ENCODE peak calls at places on chromosomes 11 and 22, in five cellular contexts. B, R, W, U and P are unnamed samples.
A peak's percentile ranks its signal among the peaks of the same experiment; 100 is the strongest.

GRCh38 chr11:85348945-85349344 is 278.2 kb downstream of the DLG2 start:
- DNase-seq in B (no peak), R (no peak), W (no peak), U (no peak), P (no peak)

GRCh38 chr11:114880458-114880857 is 202.1 kb downstream of the NXPE2 start:
- DNase-seq in B (no peak), R (no peak), W (no peak), U (no peak), P (no peak)

GRCh38 chr11:74749127-74749964 is 697 bp downstream of the RNF169 start:
- DNase-seq in B (peak; percentile 71), R (no peak), W (peak; percentile 79), U (peak; percentile 66), P (peak; percentile 56)

GRCh38 chr11:126918556-126918955 is 82.0 kb downstream of the KIRREL3 start:
- DNase-seq in B (no peak), R (no peak), W (no peak), U (no peak), P (no peak)

GRCh38 chr11:121536116-121536515 is 83.3 kb upstream of the SORL1-AS1 start:
- DNase-seq in B (no peak), R (no peak), W (no peak), U (no peak), P (no peak)

GRCh38 chr11:95385577-95385976 is 154.6 kb upstream of the SESN3 start:
- DNase-seq in B (no peak), R (no peak), W (no peak), U (no peak), P (no peak)

GRCh38 chr11:80815752-80816453 is 1375.1 kb upstream of the TENM4 start:
- DNase-seq in B (no peak), R (no peak), W (no peak), U (peak; percentile 63), P (no peak)

GRCh38 chr11:96257972-96258951 is 84.7 kb downstream of the MAML2 start:
- DNase-seq in B (no peak), R (no peak), W (no peak), U (no peak), P (no peak)

GRCh38 chr11:122100222-122101080 is 15.6 kb downstream of the BLID start:
- DNase-seq in B (peak; percentile 44), R (peak; percentile 81), W (no peak), U (peak; percentile 60), P (peak; percentile 78)

GRCh38 chr11:133928628-133929059 is 28.1 kb downstream of the IGSF9B start:
- DNase-seq in B (no peak), R (no peak), W (no peak), U (peak; percentile 65), P (peak; percentile 76)

GRCh38 chr22:20857247-20857643 is 1.4 kb downstream of the PI4KA start:
- DNase-seq in B (no peak), R (no peak), W (no peak), U (no peak), P (no peak)

GRCh38 chr11:29641201-29641600 is 375.6 kb downstream of the KCNA4 start:
- DNase-seq in B (no peak), R (no peak), W (no peak), U (peak; percentile 8), P (no peak)

GRCh38 chr22:21098099-21098671 is 52.4 kb downstream of the LRRC74B start:
- DNase-seq in B (no peak), R (no peak), W (no peak), U (no peak), P (peak; percentile 23)

GRCh38 chr22:45632791-45633515 is 38.7 kb upstream of the ATXN10 start:
- DNase-seq in B (no peak), R (no peak), W (no peak), U (peak; percentile 43), P (no peak)

DNA sequence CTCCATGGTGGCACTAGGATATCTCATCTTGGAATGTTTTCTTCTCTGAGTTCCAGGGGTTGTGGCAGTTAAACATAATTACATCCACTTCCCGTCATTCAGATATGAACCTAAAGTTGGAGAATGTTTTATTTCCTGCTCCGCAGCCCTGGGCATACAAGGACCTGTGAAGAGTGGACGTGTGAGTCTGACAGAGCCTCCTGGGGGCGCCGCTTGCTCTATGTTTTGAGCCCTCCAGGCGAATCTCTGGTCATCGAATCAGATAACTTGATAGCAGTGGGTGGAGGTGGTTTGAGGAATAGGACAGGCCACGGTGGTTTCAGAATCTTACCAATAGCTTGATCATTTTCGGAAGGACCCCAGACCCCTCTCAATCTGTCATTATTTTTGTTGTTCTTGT is 174.2 kb downstream of the NTM start:
- DNase-seq in B (no peak), R (no peak), W (no peak), U (no peak), P (no peak)
- TF ChIP-seq CTCF in B (no peak), R (no peak), W (no peak), U (no peak), P (no peak)

GRCh38 chr11:11036185-11037161 is 178.6 kb upstream of the ZBED5 start:
- DNase-seq in B (no peak), R (no peak), W (no peak), U (peak; percentile 62), P (peak; percentile 74)
- TF ChIP-seq CTCF in B (peak; percentile 47), R (peak; percentile 64), W (peak; percentile 74), U (peak; percentile 57), P (peak; percentile 75)

GRCh38 chr22:22098457-22099193 is 116.0 kb upstream of the TOP3B start:
- DNase-seq in B (no peak), R (no peak), W (no peak), U (no peak), P (no peak)

GRCh38 chr22:22099194-22099486 is 116.6 kb upstream of the TOP3B start:
- DNase-seq in B (no peak), R (no peak), W (no peak), U (no peak), P (no peak)

GRCh38 chr22:22103078-22103593 is 120.5 kb upstream of the TOP3B start:
- DNase-seq in B (no peak), R (no peak), W (no peak), U (no peak), P (peak; percentile 20)

GRCh38 chr22:22097727-22098228 is 115.2 kb upstream of the TOP3B start:
- DNase-seq in B (no peak), R (no peak), W (no peak), U (no peak), P (no peak)

GRCh38 chr22:22099833-22100812 is 117.5 kb upstream of the TOP3B start:
- DNase-seq in B (no peak), R (no peak), W (no peak), U (no peak), P (peak; percentile 15)
- TF ChIP-seq CTCF in B (no peak), R (no peak), W (no peak), U (peak; percentile 22), P (peak; percentile 10)

GRCh38 chr22:41498322-41498721 is 29.4 kb downstream of the ACO2 start:
- DNase-seq in B (no peak), R (no peak), W (no peak), U (no peak), P (no peak)

GRCh38 chr22:41504397-41504796 is 35.5 kb downstream of the ACO2 start:
- DNase-seq in B (no peak), R (peak; percentile 87), W (no peak), U (peak; percentile 26), P (peak; percentile 81)

GRCh38 chr22:41500303-41500702 is 31.4 kb downstream of the ACO2 start:
- DNase-seq in B (no peak), R (no peak), W (no peak), U (no peak), P (no peak)

GRCh38 chr22:41499624-41500280 is 30.8 kb downstream of the ACO2 start:
- DNase-seq in B (no peak), R (no peak), W (no peak), U (no peak), P (no peak)

DNA sequence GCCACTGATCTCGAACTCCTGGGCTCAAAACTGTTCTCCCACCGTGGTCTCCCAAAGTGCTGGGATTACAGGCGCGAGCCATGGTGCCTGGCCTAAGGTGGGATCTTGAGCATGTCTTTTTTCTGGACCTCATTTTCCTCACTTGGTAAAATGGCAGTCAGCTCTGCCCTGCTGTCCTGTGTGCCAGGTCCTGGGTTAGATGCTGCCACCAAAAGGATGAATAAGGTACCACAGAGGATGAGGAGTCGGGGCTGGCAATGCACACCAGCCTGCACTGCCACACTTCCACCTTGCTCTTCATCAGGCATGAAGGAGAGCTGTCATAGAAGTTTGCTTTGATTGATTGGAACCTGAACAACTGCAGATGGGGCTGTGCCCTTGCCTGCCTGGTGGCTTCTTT is 32.3 kb downstream of the ACO2 start:
- DNase-seq in B (no peak), R (no peak), W (no peak), U (no peak), P (peak; percentile 41)
- TF ChIP-seq CTCF in B (no peak), R (no peak), W (no peak), U (no peak), P (peak; percentile 24)

GRCh38 chr11:76674517-76675400 is 4.2 kb upstream of the LRRC32 start:
- DNase-seq in B (no peak), R (no peak), W (no peak), U (no peak), P (no peak)
- TF ChIP-seq CTCF in B (no peak), R (no peak), W (no peak), U (no peak), P (no peak)

GRCh38 chr22:18068991-18069390 is 8.8 kb upstream of the PEX26 start:
- DNase-seq in B (no peak), R (no peak), W (no peak), U (no peak), P (no peak)

GRCh38 chr22:18068381-18068988 is 9.3 kb upstream of the PEX26 start:
- DNase-seq in B (no peak), R (no peak), W (no peak), U (no peak), P (no peak)

GRCh38 chr22:18071968-18072310 is 5.9 kb upstream of the PEX26 start:
- DNase-seq in B (no peak), R (no peak), W (no peak), U (no peak), P (no peak)

GRCh38 chr22:18070041-18070440 is 7.7 kb upstream of the PEX26 start:
- DNase-seq in B (no peak), R (no peak), W (no peak), U (no peak), P (no peak)

DNA sequence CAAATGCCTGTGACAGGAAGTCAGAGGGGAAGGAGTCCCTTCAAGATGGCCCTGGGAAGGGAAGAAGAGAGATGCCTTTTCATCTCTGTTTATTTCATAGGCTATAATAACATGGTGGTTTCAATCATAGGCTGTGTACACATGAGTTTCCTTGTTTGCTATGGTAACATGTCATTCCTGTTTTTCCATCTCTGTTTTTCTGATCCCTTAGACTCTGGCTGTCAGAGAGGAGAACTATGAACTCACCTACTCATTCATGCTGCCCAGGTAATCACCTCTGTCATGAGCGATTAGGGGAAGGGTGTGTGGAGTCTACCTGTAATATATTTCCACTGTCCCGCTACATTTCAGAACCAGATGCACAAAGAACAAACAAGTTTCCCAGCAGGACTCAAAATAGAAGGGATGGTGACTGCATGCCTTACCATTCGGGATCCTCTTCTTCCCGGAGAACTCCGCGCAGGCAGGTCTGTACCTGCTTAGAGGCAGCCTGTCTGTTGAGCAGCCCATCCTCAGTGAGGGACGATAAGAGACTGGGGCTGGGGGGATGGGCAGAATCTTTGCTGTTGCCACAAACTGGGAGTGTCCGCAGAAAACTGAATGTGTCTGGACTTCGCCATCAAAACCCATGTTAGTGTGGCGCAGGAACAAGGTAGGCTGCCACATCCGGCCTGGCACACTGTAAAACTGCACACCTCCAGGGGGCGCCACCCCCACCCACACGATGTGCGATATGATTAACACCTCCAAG is 7.1 kb upstream of the PEX26 start:
- DNase-seq in B (no peak), R (no peak), W (no peak), U (peak; percentile 79), P (no peak)
- TF ChIP-seq CTCF in B (no peak), R (no peak), W (no peak), U (peak; percentile 61), P (no peak)

GRCh38 chr11:20964985-20965384 is 295.6 kb downstream of the NELL1 start:
- DNase-seq in B (no peak), R (no peak), W (no peak), U (peak; percentile 55), P (peak; percentile 1)
- TF ChIP-seq CTCF in B (no peak), R (no peak), W (no peak), U (no peak), P (no peak)